ENCODE peak calls at places on chromosomes 12 and 14, in eight cellular contexts. T, R, P, C, U, D, Y and N are unnamed samples.

GRCh38 chr14:89955022-89955414 is 488 bp upstream of the EFCAB11 start:
- DNase-seq in R (no peak), P (no peak), U (no peak), Y (no peak), T (no peak), C (no peak), D (no peak), N (no peak)

GRCh38 chr14:57617510-57617909 is 123.9 kb upstream of the CCDC198 start:
- DNase-seq in R (no peak), P (no peak), T (no peak), C (no peak), Y (no peak), D (no peak), U (no peak), N (no peak)

GRCh38 chr12:50053583-50053982 is 3.8 kb upstream of the ASIC1 start:
- DNase-seq in U (no peak), R (no peak), P (no peak), Y (no peak), D (no peak), C (no peak), T (no peak), N (no peak)

GRCh38 chr12:123223241-123223668 is 9.7 kb downstream of the MPHOSPH9 start:
- DNase-seq in Y (no peak), P (no peak), U (no peak), T (no peak), R (no peak), C (no peak), D (no peak), N (no peak)

GRCh38 chr14:96197163-96197852 is 7.3 kb upstream of the BDKRB2 start:
- DNase-seq in T (no peak), U (no peak), D (no peak), P (no peak), Y (no peak), R (no peak), C (no peak), N (no peak)

GRCh38 chr12:132445884-132446471 is 44.0 kb upstream of the FBRSL1 start:
- DNase-seq in P (peak; percentile 34), Y (peak; percentile 100), R (no peak), T (peak; percentile 40), U (peak; percentile 79), D (peak; percentile 47), C (peak; percentile 33), N (no peak)

GRCh38 chr14:57066887-57067513 is 201.7 kb downstream of the EXOC5 start:
- DNase-seq in D (no peak), P (peak; percentile 64), C (no peak), U (peak; percentile 17), Y (peak; percentile 52), R (no peak), T (no peak), N (no peak)

GRCh38 chr12:110224379-110225304 is 56.4 kb upstream of the ATP2A2 start:
- DNase-seq in P (no peak), T (no peak), Y (peak; percentile 88), U (peak; percentile 92), C (peak; percentile 64), R (peak; percentile 64), D (no peak), N (no peak)

GRCh38 chr12:53755451-53756290 is 3.9 kb upstream of the CISTR start:
- DNase-seq in Y (peak; percentile 31), T (no peak), U (no peak), R (no peak), D (no peak), P (no peak), C (no peak), N (no peak)

GRCh38 chr14:30849354-30849753 is 25.0 kb upstream of the COCH start:
- DNase-seq in C (no peak), D (no peak), T (no peak), Y (no peak), P (no peak), U (no peak), R (no peak), N (no peak)

GRCh38 chr14:64934338-64934939 is 8.1 kb downstream of the GPX2 start:
- DNase-seq in P (no peak), R (no peak), T (no peak), C (no peak), Y (no peak), D (no peak), U (no peak), N (no peak)

GRCh38 chr12:89087149-89087834 is 265.0 kb downstream of the DUSP6 start:
- DNase-seq in Y (no peak), C (no peak), R (no peak), U (no peak), T (no peak), P (no peak), D (no peak), N (no peak)

GRCh38 chr12:68001486-68002466 is 12.5 kb downstream of the IFNG-AS1 start:
- DNase-seq in R (no peak), Y (peak; percentile 33), U (peak; percentile 14), P (no peak), D (no peak), C (no peak), T (no peak), N (no peak)

GRCh38 chr12:117231750-117232149 is 41.5 kb upstream of the FBXO21 start:
- DNase-seq in T (no peak), U (no peak), D (no peak), C (no peak), P (no peak), R (no peak), Y (peak; percentile 48), N (no peak)
- TF ChIP-seq CTCF in T (no peak), U (no peak), D (no peak), C (no peak), P (no peak), R (no peak), Y (peak; percentile 41), N (no peak)

GRCh38 chr14:22982013-22982476 is 306 bp downstream of the AJUBA start:
- DNase-seq in U (no peak), C (no peak), P (no peak), D (no peak), T (no peak), R (no peak), Y (peak; percentile 22), N (peak; percentile 26)

GRCh38 chr14:22984959-22985658 is 2.8 kb upstream of the AJUBA start:
- DNase-seq in U (no peak), T (no peak), R (no peak), D (no peak), Y (no peak), P (no peak), C (no peak), N (no peak)

GRCh38 chr14:22981090-22982012 is 1.0 kb downstream of the AJUBA start:
- DNase-seq in C (no peak), P (peak; percentile 27), D (no peak), Y (peak; percentile 52), R (no peak), T (no peak), U (no peak), N (peak; percentile 40)

GRCh38 chr14:22980672-22981089 is 1.7 kb downstream of the AJUBA start:
- DNase-seq in U (peak; percentile 27), Y (peak; percentile 58), C (peak; percentile 65), D (peak; percentile 60), P (peak; percentile 64), R (no peak), T (peak; percentile 29), N (no peak)

DNA sequence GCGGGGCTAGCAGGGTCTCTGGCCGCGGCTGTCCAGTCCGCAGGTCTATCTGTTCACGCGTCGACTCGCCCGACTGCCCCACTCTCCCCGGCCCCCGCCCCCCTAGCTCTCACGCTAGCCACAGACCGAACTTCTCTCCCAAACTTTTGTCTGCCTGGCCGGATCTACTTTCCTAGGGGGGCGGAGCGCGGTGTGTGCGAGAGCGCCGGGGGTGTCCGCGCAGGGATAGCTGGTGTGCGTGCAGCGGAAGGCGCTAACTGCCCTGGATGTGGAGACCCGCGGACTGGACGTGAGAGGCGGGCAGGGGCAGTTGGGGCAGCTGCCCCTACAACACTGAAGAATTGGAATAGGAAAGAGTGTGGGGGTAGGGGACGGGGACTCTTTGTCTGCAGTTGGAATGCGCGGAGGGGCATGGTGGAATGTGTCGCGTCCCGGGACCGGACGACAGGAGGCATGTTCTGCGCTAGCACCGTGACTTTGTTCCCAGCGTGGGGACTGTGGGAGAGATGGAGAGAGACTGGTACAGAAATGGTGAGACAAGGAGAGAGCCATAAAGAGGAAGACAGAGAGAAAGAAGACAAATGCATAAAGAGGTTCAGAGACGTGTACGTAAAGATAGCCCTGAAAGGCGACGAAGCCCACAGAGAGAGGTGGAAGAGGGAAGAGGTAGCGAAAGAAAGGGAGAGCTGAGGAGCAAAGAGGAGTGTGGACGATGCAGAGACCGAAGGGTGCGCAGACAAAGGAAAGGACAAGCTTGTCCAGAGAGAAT is at the start of gene AJUBA:
- DNase-seq in T (peak; percentile 93), Y (peak; percentile 95), C (peak; percentile 93), D (peak; percentile 92), P (peak; percentile 82), R (peak; percentile 91), U (peak; percentile 92), N (peak; percentile 62)
- TF ChIP-seq CTCF in T (no peak), Y (no peak), C (no peak), D (no peak), P (no peak), R (no peak), U (no peak), N (peak; percentile 39)

DNA sequence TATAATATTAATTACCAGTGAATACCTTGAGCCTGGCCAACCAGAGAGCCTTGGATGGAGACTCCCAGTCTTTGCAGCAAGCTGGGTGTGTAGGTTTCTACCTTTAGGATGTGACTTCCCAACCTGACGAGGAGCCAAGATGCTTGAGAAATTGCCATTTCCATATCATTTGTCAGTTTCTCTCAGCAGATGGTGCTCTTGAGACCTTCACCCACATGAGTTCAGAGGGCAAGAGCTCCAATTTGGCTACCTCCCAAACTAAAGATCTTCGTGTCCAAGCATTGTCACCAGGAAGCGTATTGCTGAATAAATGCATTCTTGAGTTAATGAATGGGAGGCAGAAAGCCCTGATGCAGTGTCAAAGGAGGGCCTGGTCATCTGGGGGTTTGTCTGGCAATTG is 106.4 kb upstream of the TBX5 start:
- DNase-seq in C (no peak), P (no peak), R (no peak), D (no peak), T (no peak), Y (peak; percentile 31), U (no peak), N (no peak)
- TF ChIP-seq CTCF in C (no peak), P (no peak), R (no peak), D (no peak), T (no peak), Y (no peak), U (no peak), N (no peak)

GRCh38 chr14:28677381-28677780 is 89.2 kb upstream of the FOXG1 start:
- DNase-seq in C (no peak), R (no peak), D (no peak), Y (no peak), T (no peak), U (no peak), P (no peak), N (no peak)

GRCh38 chr14:28676481-28676880 is 90.1 kb upstream of the FOXG1 start:
- DNase-seq in U (peak; percentile 37), P (no peak), T (no peak), R (no peak), D (no peak), Y (peak; percentile 11), C (peak; percentile 52), N (no peak)

GRCh38 chr14:28678887-28679286 is 87.7 kb upstream of the FOXG1 start:
- DNase-seq in D (no peak), P (no peak), C (no peak), Y (peak; percentile 1), U (no peak), T (no peak), R (no peak), N (no peak)

DNA sequence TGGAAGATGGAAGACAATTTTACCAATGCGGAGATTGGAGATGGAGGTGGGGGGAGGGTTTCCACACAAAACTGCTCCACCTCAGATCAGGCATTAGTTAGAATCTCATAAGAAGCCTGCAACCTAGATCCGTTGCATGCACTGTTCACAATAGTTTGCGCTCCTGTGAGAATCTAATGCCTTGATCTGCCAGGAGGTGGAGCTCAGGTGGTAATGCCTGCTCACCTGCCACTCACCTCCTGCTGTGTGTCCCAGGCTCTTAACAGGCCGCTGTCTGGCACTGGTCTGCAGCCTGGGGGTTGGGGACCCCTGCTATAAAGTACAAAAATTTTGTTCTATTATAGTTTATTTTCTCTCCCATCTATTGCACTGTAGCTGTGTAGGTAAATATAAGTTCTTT is 84.9 kb upstream of the FOXG1 start:
- DNase-seq in R (no peak), U (no peak), Y (no peak), P (no peak), T (no peak), D (no peak), C (no peak), N (no peak)
- TF ChIP-seq CTCF in R (no peak), U (no peak), Y (no peak), P (no peak), T (no peak), D (no peak), C (no peak), N (no peak)